ENCODE peak calls at places on chromosomes 13 and 19, in six cellular contexts. B, N, M, T, W and Z are unnamed samples.

GRCh38 chr19:49017666-49018351 is 918 bp upstream of the LHB start:
- DNase-seq in B (peak; percentile 74), T (peak; percentile 84), M (peak; percentile 63), W (peak; percentile 68), N (peak; percentile 45), Z (peak; percentile 74)

GRCh38 chr13:46961719-46962118 is 64.9 kb upstream of the HTR2A start:
- DNase-seq in M (no peak), T (peak; percentile 82), B (no peak), N (no peak), W (peak; percentile 81), Z (peak; percentile 80)

GRCh38 chr13:70950664-70951063 is 842.4 kb upstream of the KLHL1 start:
- DNase-seq in B (no peak), T (peak; percentile 8), M (no peak), W (no peak), N (no peak), Z (no peak)

GRCh38 chr19:15507068-15508034 is 974 bp upstream of the CYP4F22 start:
- DNase-seq in W (no peak), M (no peak), B (no peak), N (no peak), T (no peak), Z (no peak)

GRCh38 chr19:5798244-5798643 is 6.6 kb upstream of the NRTN start:
- DNase-seq in N (no peak), T (no peak), B (no peak), W (no peak), M (no peak), Z (no peak)

GRCh38 chr19:56383826-56384605 is 9.3 kb downstream of the ZNF582 start:
- DNase-seq in M (no peak), T (no peak), N (no peak), W (peak; percentile 53), B (no peak), Z (no peak)

GRCh38 chr19:17687857-17688784 is at the start of gene UNC13A:
- DNase-seq in T (peak; percentile 72), M (peak; percentile 55), W (peak; percentile 36), B (peak; percentile 65), N (no peak), Z (peak; percentile 40)

GRCh38 chr19:4539697-4540581 is at the start of gene LRG1:
- DNase-seq in M (peak; percentile 80), W (no peak), N (no peak), T (no peak), B (no peak), Z (peak; percentile 49)

GRCh38 chr13:113369881-113370280 is 6.0 kb upstream of the GRTP1 start:
- DNase-seq in T (no peak), M (no peak), W (no peak), N (no peak), B (no peak), Z (no peak)

GRCh38 chr13:47672982-47673670 is 327.9 kb downstream of the SUCLA2 start:
- DNase-seq in N (no peak), B (no peak), W (peak; percentile 80), M (no peak), T (no peak), Z (no peak)

GRCh38 chr13:87798536-87798935 is 127.4 kb downstream of the SLITRK5 start:
- DNase-seq in T (no peak), W (no peak), N (no peak), M (no peak), B (no peak), Z (no peak)

GRCh38 chr19:1062387-1063029 is 4.5 kb upstream of the ARHGAP45 start:
- DNase-seq in N (no peak), T (no peak), M (peak; percentile 25), W (no peak), B (no peak), Z (no peak)

GRCh38 chr19:18091217-18091608 is 4.5 kb upstream of the IL12RB1 start:
- DNase-seq in M (peak; percentile 64), B (peak; percentile 86), W (no peak), N (peak; percentile 63), T (no peak), Z (peak; percentile 72)

GRCh38 chr19:3479177-3479818 is 1.0 kb downstream of the SMIM24 start:
- DNase-seq in B (no peak), W (no peak), N (no peak), M (peak; percentile 58), T (peak; percentile 47), Z (no peak)

GRCh38 chr19:38057954-38058690 is 151.1 kb downstream of the SIPA1L3 start:
- DNase-seq in N (no peak), W (no peak), B (no peak), M (peak; percentile 72), T (peak; percentile 100), Z (no peak)

GRCh38 chr19:5697890-5698634 is 8.0 kb downstream of the RPL36 start:
- DNase-seq in N (no peak), T (peak; percentile 42), B (no peak), W (no peak), M (no peak), Z (no peak)